ENCODE peak calls at places on chromosomes 3 and 15, in eight cellular contexts. U is CD4-positive, alpha-beta T cell; R is CD8-positive, alpha-beta memory T cell; S is RCC 7860; K is spleen; O is CD4-positive, alpha-beta memory T cell; P is OCI-M1; Y is fibroblast of gingiva. H is an unnamed sample.

GRCh38 chr15:35256141-35256540 is 171.0 kb upstream of the NANOGP8 start:
- DNase-seq in P (no peak), U (no peak), O (no peak), S (no peak), K (no peak), R (no peak), Y (no peak), H (no peak)

GRCh38 chr15:78906310-78906608 is 33.6 kb downstream of the MORF4L1 start:
- DNase-seq in R (no peak), O (no peak), K (no peak), P (no peak), Y (peak; percentile 64), U (no peak), S (peak; percentile 95), H (peak; percentile 81)

GRCh38 chr15:65208656-65209055 is 2.6 kb downstream of the CILP start:
- DNase-seq in R (no peak), K (no peak), U (no peak), Y (no peak), P (no peak), S (no peak), O (no peak), H (no peak)

GRCh38 chr15:100230784-100231183 is 111.0 kb downstream of the ADAMTS17 start:
- DNase-seq in O (no peak), U (no peak), R (no peak), S (no peak), P (no peak), Y (no peak), K (no peak), H (no peak)

GRCh38 chr15:77808581-77809198 is 176.0 kb upstream of the LINGO1 start:
- DNase-seq in P (no peak), Y (no peak), O (no peak), U (no peak), S (no peak), K (no peak), R (no peak), H (no peak)

GRCh38 chr3:171753025-171753472 is 57.2 kb downstream of the PLD1 start:
- DNase-seq in S (no peak), R (no peak), P (peak; percentile 11), K (no peak), O (no peak), Y (no peak), U (no peak), H (no peak)

GRCh38 chr15:42921049-42921731 is 612 bp upstream of the TTBK2 start:
- DNase-seq in K (peak; percentile 83), P (peak; percentile 49), Y (peak; percentile 20), O (peak; percentile 52), R (peak; percentile 27), S (no peak), U (peak; percentile 17), H (peak; percentile 34)

GRCh38 chr3:145678401-145678800 is 482.6 kb downstream of the PLOD2 start:
- DNase-seq in Y (peak; percentile 43), S (no peak), P (no peak), R (no peak), K (no peak), U (no peak), O (no peak), H (no peak)

GRCh38 chr3:184679056-184679502 is 32.8 kb downstream of the MAGEF1 start:
- DNase-seq in P (no peak), O (no peak), K (no peak), R (no peak), S (no peak), U (no peak), Y (peak; percentile 56), H (no peak)

H was measured in lung.